ENCODE peak calls at places on chromosomes 4 and X, in seven cellular contexts. L is anterior cingulate cortex, X is frontal cortex, J is pulmonary artery endothelial cell, O is iris pigment epithelial cell, Y is RPMI8226, E is AG08395. F is an unnamed sample.

GRCh38 chr4:140644470-140645185 is 75.9 kb upstream of the UCP1 start:
- DNase-seq in L (no peak), X (no peak), J (no peak), O (no peak), Y (no peak), E (no peak), F (no peak)

GRCh38 chrX:114584983-114585842 is 1.3 kb downstream of the HTR2C start:
- DNase-seq in L (no peak), X (no peak), J (no peak), O (no peak), Y (no peak), E (no peak), F (no peak)

GRCh38 chr4:57182132-57182874 is 72.1 kb upstream of the IGFBP7 start:
- DNase-seq in L (peak), X (no peak), J (no peak), O (no peak), Y (peak), E (no peak), F (no peak)

GRCh38 chr4:85784348-85784747 is 309.4 kb downstream of the ARHGAP24 start:
- DNase-seq in L (no peak), X (no peak), J (no peak), O (no peak), Y (no peak), E (no peak), F (no peak)

GRCh38 chrX:15598031-15598430 is 2.7 kb downstream of the ACE2 start:
- DNase-seq in L (no peak), X (no peak), J (no peak), O (no peak), Y (no peak), E (no peak), F (no peak)

GRCh38 chr4:7330031-7330596 is 104.6 kb downstream of the PSAPL1 start:
- DNase-seq in L (no peak), X (no peak), J (no peak), O (no peak), Y (no peak), E (no peak), F (no peak)

GRCh38 chr4:82450966-82451755 is 20.8 kb downstream of the ENOPH1 start:
- DNase-seq in L (no peak), X (no peak), J (no peak), O (no peak), Y (no peak), E (no peak), F (no peak)

GRCh38 chr4:177235026-177235425 is 74.6 kb upstream of the NEIL3 start:
- DNase-seq in L (no peak), X (no peak), J (no peak), O (peak), Y (no peak), E (peak), F (no peak)

GRCh38 chr4:53321151-53321987 is 44.5 kb downstream of the SCFD2 start:
- DNase-seq in L (no peak), X (no peak), J (peak), O (peak), Y (no peak), E (peak), F (no peak)